ENCODE peak calls at places on chromosomes 16 and 17, in four cellular contexts. One of them, this sample, is unnamed.
A peak's percentile ranks its signal among the peaks of the same experiment; 100 is the strongest.

GRCh38 chr17:73228748-73229236 is 32.9 kb downstream of the CPSF4L start:
- DNase-seq in tibial nerve: peak; percentile 52
- DNase-seq in GM04504: peak; percentile 60
- DNase-seq in prostate gland: peak; percentile 44
- DNase-seq in this sample: no peak

GRCh38 chr17:57453841-57454240 is 197.5 kb downstream of the MSI2 start:
- DNase-seq in tibial nerve: no peak
- DNase-seq in GM04504: no peak
- DNase-seq in prostate gland: no peak
- DNase-seq in this sample: no peak

GRCh38 chr16:88500255-88500661 is 47.2 kb downstream of the ZFPM1 start:
- DNase-seq in tibial nerve: no peak
- DNase-seq in GM04504: no peak
- DNase-seq in prostate gland: no peak
- DNase-seq in this sample: no peak

GRCh38 chr16:87874639-87875472 is 5.5 kb upstream of the SLC7A5 start:
- DNase-seq in tibial nerve: no peak
- DNase-seq in GM04504: no peak
- DNase-seq in prostate gland: no peak
- DNase-seq in this sample: no peak

GRCh38 chr16:81035975-81036750 is 521 bp downstream of the ATMIN start:
- DNase-seq in tibial nerve: no peak
- DNase-seq in GM04504: no peak
- DNase-seq in prostate gland: peak; percentile 7
- DNase-seq in this sample: peak; percentile 43

GRCh38 chr17:80750263-80750662 is 205.6 kb downstream of the RPTOR start:
- DNase-seq in tibial nerve: no peak
- DNase-seq in GM04504: no peak
- DNase-seq in prostate gland: no peak
- DNase-seq in this sample: no peak

GRCh38 chr17:67183531-67183930 is 61.5 kb downstream of the HELZ start:
- DNase-seq in tibial nerve: no peak
- DNase-seq in GM04504: no peak
- DNase-seq in prostate gland: no peak
- DNase-seq in this sample: no peak

GRCh38 chr17:73713136-73713535 is 68.9 kb upstream of the SDK2 start:
- DNase-seq in tibial nerve: no peak
- DNase-seq in GM04504: no peak
- DNase-seq in prostate gland: peak; percentile 14
- DNase-seq in this sample: no peak

GRCh38 chr16:4415538-4416199 is 727 bp downstream of the CORO7 start:
- DNase-seq in tibial nerve: no peak
- DNase-seq in GM04504: no peak
- DNase-seq in prostate gland: peak; percentile 19
- DNase-seq in this sample: peak; percentile 19

GRCh38 chr16:86664518-86665318 is 86.4 kb downstream of the FOXL1 start:
- DNase-seq in tibial nerve: no peak
- DNase-seq in GM04504: peak; percentile 84
- DNase-seq in prostate gland: no peak
- DNase-seq in this sample: no peak

GRCh38 chr17:3910420-3911270 is 5.6 kb downstream of the P2RX1 start:
- DNase-seq in tibial nerve: no peak
- DNase-seq in GM04504: no peak
- DNase-seq in prostate gland: no peak
- DNase-seq in this sample: no peak

GRCh38 chr16:70159355-70160348 is 13.9 kb upstream of the CLEC18C start:
- DNase-seq in tibial nerve: no peak
- DNase-seq in GM04504: no peak
- DNase-seq in prostate gland: peak; percentile 2
- DNase-seq in this sample: no peak

GRCh38 chr17:81553616-81554181 is 1.5 kb upstream of the FAAP100 start:
- DNase-seq in tibial nerve: no peak
- DNase-seq in GM04504: peak; percentile 92
- DNase-seq in prostate gland: no peak
- DNase-seq in this sample: peak; percentile 48

GRCh38 chr16:627458-628239 is 3.1 kb upstream of the WFIKKN1 start:
- DNase-seq in tibial nerve: no peak
- DNase-seq in GM04504: no peak
- DNase-seq in prostate gland: no peak
- DNase-seq in this sample: no peak

GRCh38 chr16:78773316-78773715 is 673.9 kb downstream of the WWOX start:
- DNase-seq in tibial nerve: no peak
- DNase-seq in GM04504: no peak
- DNase-seq in prostate gland: no peak
- DNase-seq in this sample: no peak

GRCh38 chr17:78873519-78874340 is 29.3 kb downstream of the CEP295NL start:
- DNase-seq in tibial nerve: peak; percentile 47
- DNase-seq in GM04504: no peak
- DNase-seq in prostate gland: peak; percentile 51
- DNase-seq in this sample: peak; percentile 94

GRCh38 chr17:45432405-45433113 is at the start of gene ARHGAP27:
- DNase-seq in tibial nerve: peak; percentile 24
- DNase-seq in GM04504: no peak
- DNase-seq in prostate gland: no peak
- DNase-seq in this sample: no peak

GRCh38 chr17:57113656-57114055 is 28.6 kb downstream of the AKAP1 start:
- DNase-seq in tibial nerve: no peak
- DNase-seq in GM04504: no peak
- DNase-seq in prostate gland: no peak
- DNase-seq in this sample: no peak

GRCh38 chr16:64933890-64934289 is 188.0 kb downstream of the CDH11 start:
- DNase-seq in tibial nerve: no peak
- DNase-seq in GM04504: no peak
- DNase-seq in prostate gland: no peak
- DNase-seq in this sample: no peak

GRCh38 chr17:65485388-65486299 is 75.8 kb downstream of the AXIN2 start:
- DNase-seq in tibial nerve: no peak
- DNase-seq in GM04504: no peak
- DNase-seq in prostate gland: no peak
- DNase-seq in this sample: peak; percentile 38

GRCh38 chr16:4846503-4846900 is 586 bp downstream of the GLYR1 start:
- DNase-seq in tibial nerve: no peak
- DNase-seq in GM04504: peak; percentile 33
- DNase-seq in prostate gland: peak; percentile 43
- DNase-seq in this sample: no peak

GRCh38 chr17:57440522-57441269 is 184.4 kb downstream of the MSI2 start:
- DNase-seq in tibial nerve: peak; percentile 34
- DNase-seq in GM04504: no peak
- DNase-seq in prostate gland: peak; percentile 60
- DNase-seq in this sample: peak; percentile 33

GRCh38 chr16:29995911-29996772 is at the start of gene INO80E:
- DNase-seq in tibial nerve: peak; percentile 96
- DNase-seq in GM04504: peak; percentile 89
- DNase-seq in prostate gland: peak; percentile 98
- DNase-seq in this sample: peak; percentile 95

GRCh38 chr16:23156110-23156509 is 6.9 kb upstream of the USP31 start:
- DNase-seq in tibial nerve: no peak
- DNase-seq in GM04504: no peak
- DNase-seq in prostate gland: no peak
- DNase-seq in this sample: no peak

GRCh38 chr16:89031715-89032659 is 55.0 kb upstream of the CBFA2T3 start:
- DNase-seq in tibial nerve: no peak
- DNase-seq in GM04504: no peak
- DNase-seq in prostate gland: no peak
- DNase-seq in this sample: no peak

GRCh38 chr17:47066095-47066494 is 87.0 kb upstream of the RPRML start:
- DNase-seq in tibial nerve: no peak
- DNase-seq in GM04504: no peak
- DNase-seq in prostate gland: no peak
- DNase-seq in this sample: no peak

GRCh38 chr16:4624827-4625616 is 396 bp downstream of the MGRN1 start:
- DNase-seq in tibial nerve: no peak
- DNase-seq in GM04504: no peak
- DNase-seq in prostate gland: no peak
- DNase-seq in this sample: no peak

GRCh38 chr16:50235581-50235980 is 30.8 kb upstream of the ADCY7 start:
- DNase-seq in tibial nerve: no peak
- DNase-seq in GM04504: no peak
- DNase-seq in prostate gland: no peak
- DNase-seq in this sample: no peak

GRCh38 chr17:78839762-78840529 is 668 bp downstream of the USP36 start:
- DNase-seq in tibial nerve: no peak
- DNase-seq in GM04504: no peak
- DNase-seq in prostate gland: no peak
- DNase-seq in this sample: peak; percentile 10

GRCh38 chr17:81094224-81094743 is 59.3 kb downstream of the BAIAP2 start:
- DNase-seq in tibial nerve: no peak
- DNase-seq in GM04504: no peak
- DNase-seq in prostate gland: no peak
- DNase-seq in this sample: no peak

GRCh38 chr17:75130632-75131277 is 787 bp downstream of the NT5C start:
- DNase-seq in tibial nerve: no peak
- DNase-seq in GM04504: no peak
- DNase-seq in prostate gland: peak; percentile 39
- DNase-seq in this sample: peak; percentile 95

GRCh38 chr16:50616883-50617629 is 64.1 kb downstream of the SNX20 start:
- DNase-seq in tibial nerve: no peak
- DNase-seq in GM04504: no peak
- DNase-seq in prostate gland: peak; percentile 43
- DNase-seq in this sample: no peak

GRCh38 chr17:68423251-68423650 is 34.0 kb downstream of the WIPI1 start:
- DNase-seq in tibial nerve: no peak
- DNase-seq in GM04504: no peak
- DNase-seq in prostate gland: no peak
- DNase-seq in this sample: no peak

GRCh38 chr16:1996175-1996574 is 6.4 kb downstream of the SYNGR3 start:
- DNase-seq in tibial nerve: no peak
- DNase-seq in GM04504: no peak
- DNase-seq in prostate gland: no peak
- DNase-seq in this sample: no peak

GRCh38 chr16:84484579-84485254 is 19.7 kb downstream of the MEAK7 start:
- DNase-seq in tibial nerve: peak; percentile 48
- DNase-seq in GM04504: peak; percentile 36
- DNase-seq in prostate gland: peak; percentile 65
- DNase-seq in this sample: peak; percentile 34